ENCODE peak calls at places on chromosomes 7 and 10, in eight cellular contexts. W, R, P, Q, E, B, I and F are unnamed samples.

GRCh38 chr10:128421731-128422130 is 295.5 kb upstream of the MKI67 start:
- DNase-seq in Q (no peak), E (no peak), P (no peak), I (no peak), B (no peak), R (no peak), W (no peak), F (no peak)

GRCh38 chr10:110376021-110376773 is 71.5 kb upstream of the SMNDC1 start:
- DNase-seq in Q (no peak), I (no peak), W (peak), P (no peak), B (no peak), E (no peak), R (no peak), F (no peak)

GRCh38 chr10:120555436-120556163 is 98.6 kb downstream of the PLPP4 start:
- DNase-seq in Q (no peak), I (no peak), R (no peak), P (no peak), E (no peak), B (no peak), W (no peak), F (no peak)

GRCh38 chr7:1535695-1536094 is 5.2 kb downstream of the MAFK start:
- DNase-seq in P (no peak), B (peak), R (no peak), E (no peak), W (peak), I (no peak), Q (no peak), F (no peak)

GRCh38 chr10:114110174-114110972 is 63.6 kb downstream of the CCDC186 start:
- DNase-seq in B (no peak), E (peak), I (no peak), W (no peak), P (no peak), R (no peak), Q (no peak), F (no peak)

GRCh38 chr7:24786306-24786705 is 29.0 kb upstream of the GSDME start:
- DNase-seq in Q (peak), W (no peak), I (no peak), E (no peak), R (no peak), P (peak), B (no peak), F (no peak)

GRCh38 chr10:114825513-114826253 is 4.1 kb downstream of the FHIP2A start:
- DNase-seq in Q (peak), I (no peak), W (no peak), B (no peak), P (peak), R (no peak), E (peak), F (no peak)

GRCh38 chr10:33336606-33337334 is 2.3 kb upstream of the NRP1 start:
- DNase-seq in I (peak), R (no peak), P (no peak), W (peak), B (peak), Q (peak), E (peak), F (no peak)

GRCh38 chr7:90216080-90216674 is 4.6 kb downstream of the STEAP2 start:
- DNase-seq in E (peak), I (no peak), Q (peak), P (no peak), B (no peak), R (no peak), W (no peak), F (no peak)

GRCh38 chr7:149864751-149865150 is 9.0 kb upstream of the ATP6V0E2 start:
- DNase-seq in E (no peak), P (no peak), B (no peak), Q (no peak), I (no peak), R (no peak), W (no peak), F (no peak)

GRCh38 chr7:92586403-92586802 is 3.8 kb downstream of the FAM133B start:
- DNase-seq in P (peak), I (no peak), W (no peak), R (no peak), B (no peak), E (no peak), Q (peak), F (no peak)

GRCh38 chr7:41189866-41190265 is 513.0 kb downstream of the INHBA start:
- DNase-seq in I (no peak), P (peak), Q (peak), E (peak), R (peak), W (no peak), B (no peak), F (no peak)

DNA sequence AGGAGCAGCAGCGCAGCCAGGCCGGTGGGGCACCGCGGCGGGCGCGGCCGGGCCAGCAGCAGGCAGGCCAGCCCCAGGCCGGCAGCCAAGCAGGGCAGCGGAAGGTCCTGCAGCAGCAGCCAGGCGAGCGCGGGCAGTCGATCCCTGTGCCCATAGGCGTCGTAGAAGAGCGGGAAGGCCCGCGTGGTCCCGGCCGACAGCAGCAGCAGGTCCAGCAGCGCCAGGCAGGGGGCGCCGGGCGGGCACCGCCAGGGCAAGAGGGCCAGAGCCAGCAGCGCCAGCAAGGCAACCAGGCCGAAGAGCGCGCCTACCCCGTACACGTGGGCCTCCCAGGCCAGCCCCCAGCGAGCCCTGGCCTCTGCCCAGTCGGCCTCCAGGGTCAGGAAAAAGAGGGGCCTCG is 8.4 kb upstream of the RBM28 start:
- DNase-seq in B (peak), E (no peak), P (peak), I (peak), Q (peak), R (no peak), W (peak), F (no peak)
- H3K4me3 ChIP-seq in B (no peak), E (no peak), P (no peak), I (no peak), Q (no peak), R (no peak), W (peak), F (no peak)

DNA sequence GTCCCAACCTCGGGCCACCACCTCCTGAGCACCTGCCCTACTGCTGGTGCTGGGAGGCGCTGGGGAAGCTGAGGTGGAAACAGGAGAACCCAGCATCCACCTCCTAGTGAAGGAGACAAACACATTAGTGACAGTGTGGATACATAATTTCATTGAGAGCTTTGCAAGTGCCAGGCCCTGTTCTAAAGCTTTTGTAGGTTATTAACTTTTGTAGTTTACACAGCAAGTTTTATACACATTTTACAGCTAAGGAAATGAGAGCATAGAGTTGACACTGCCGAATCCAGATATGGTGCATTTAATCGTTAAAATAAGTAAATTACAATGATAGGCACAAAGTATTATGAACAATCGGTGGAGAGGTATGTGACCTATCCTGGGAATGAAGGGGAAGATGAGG is 466.1 kb upstream of the C7orf33 start:
- DNase-seq in B (no peak), E (no peak), Q (no peak), W (no peak), P (no peak), I (no peak), R (no peak), F (no peak)
- H3K4me3 ChIP-seq in B (no peak), E (no peak), Q (no peak), W (no peak), P (no peak), I (no peak), R (no peak), F (no peak)

DNA sequence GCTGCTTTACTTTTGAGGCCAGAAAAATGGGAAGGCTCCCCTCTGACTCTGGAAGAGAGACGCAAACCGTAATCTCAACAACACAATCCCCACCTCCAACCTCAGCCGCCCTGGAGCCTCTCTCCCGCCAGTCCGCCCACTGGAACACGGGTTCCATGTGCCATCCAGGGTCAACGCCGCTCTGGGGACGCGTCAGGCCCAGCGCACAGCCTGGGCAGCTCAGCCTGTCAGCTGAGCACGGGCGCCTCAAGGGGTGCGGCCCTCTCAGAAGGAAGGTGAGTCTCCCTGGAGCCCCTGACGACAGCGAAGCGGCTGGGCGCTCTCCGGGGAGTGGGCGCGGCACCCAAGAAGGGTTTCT is 1.2 kb upstream of the SLC18A3 start:
- DNase-seq in B (no peak), I (no peak), Q (no peak), R (no peak), P (no peak), W (no peak), E (no peak), F (no peak)
- H3K4me3 ChIP-seq in B (no peak), I (peak), Q (peak), R (no peak), P (no peak), W (no peak), E (no peak), F (peak)

GRCh38 chr10:26801274-26801673 is 59.5 kb downstream of the ABI1 start:
- DNase-seq in I (no peak), R (no peak), E (no peak), P (no peak), Q (no peak), B (no peak), W (no peak), F (no peak)
- H3K4me3 ChIP-seq in I (no peak), R (no peak), E (no peak), P (no peak), Q (no peak), B (no peak), W (no peak), F (no peak)

GRCh38 chr7:361680-362415 is 71.9 kb downstream of the FOXL3 start:
- DNase-seq in W (no peak), I (no peak), E (no peak), B (peak), P (no peak), Q (no peak), R (no peak), F (no peak)
- H3K4me3 ChIP-seq in W (no peak), I (no peak), E (peak), B (no peak), P (peak), Q (no peak), R (no peak), F (peak)

GRCh38 chr7:11366118-11366517 is 392.4 kb downstream of the PHF14 start:
- DNase-seq in E (no peak), P (no peak), R (no peak), W (no peak), I (no peak), B (no peak), Q (no peak), F (no peak)
- H3K4me3 ChIP-seq in E (no peak), P (no peak), R (no peak), W (no peak), I (no peak), B (no peak), Q (no peak), F (no peak)